ENCODE peak calls at places on chromosomes 3 and 15, in nine cellular contexts. One of them, this sample, is unnamed.

GRCh38 chr3:73542127-73542526 is 82.6 kb downstream of the PDZRN3 start:
- DNase-seq in heart left ventricle: no peak
- DNase-seq in Peyer's patch: peak
- DNase-seq in body of pancreas: peak
- DNase-seq in IMR-90: no peak
- DNase-seq in NB4: no peak
- DNase-seq in adrenal gland: no peak
- DNase-seq in A549: no peak
- DNase-seq in stomach: peak
- DNase-seq in this sample: no peak

GRCh38 chr15:50871832-50872231 is 36.7 kb upstream of the AP4E1 start:
- DNase-seq in Peyer's patch: no peak
- DNase-seq in heart left ventricle: no peak
- DNase-seq in adrenal gland: no peak
- DNase-seq in A549: no peak
- DNase-seq in stomach: no peak
- DNase-seq in IMR-90: no peak
- DNase-seq in NB4: no peak
- DNase-seq in body of pancreas: no peak
- DNase-seq in this sample: no peak

GRCh38 chr3:196246612-196247308 is 30.4 kb downstream of the SLC51A start:
- DNase-seq in A549: no peak
- DNase-seq in stomach: no peak
- DNase-seq in body of pancreas: no peak
- DNase-seq in NB4: peak
- DNase-seq in Peyer's patch: no peak
- DNase-seq in IMR-90: peak
- DNase-seq in heart left ventricle: no peak
- DNase-seq in adrenal gland: no peak
- DNase-seq in this sample: no peak

GRCh38 chr3:32488609-32489008 is 14.0 kb downstream of the CMTM6 start:
- DNase-seq in body of pancreas: no peak
- DNase-seq in IMR-90: no peak
- DNase-seq in Peyer's patch: no peak
- DNase-seq in A549: no peak
- DNase-seq in stomach: no peak
- DNase-seq in adrenal gland: no peak
- DNase-seq in heart left ventricle: no peak
- DNase-seq in NB4: no peak
- DNase-seq in this sample: no peak

GRCh38 chr15:31551323-31551722 is 224.7 kb downstream of the KLF13 start:
- DNase-seq in body of pancreas: no peak
- DNase-seq in heart left ventricle: no peak
- DNase-seq in A549: no peak
- DNase-seq in NB4: no peak
- DNase-seq in adrenal gland: no peak
- DNase-seq in stomach: no peak
- DNase-seq in Peyer's patch: no peak
- DNase-seq in IMR-90: no peak
- DNase-seq in this sample: no peak

GRCh38 chr15:63234479-63234878 is 42.9 kb upstream of the APH1B start:
- DNase-seq in A549: peak
- DNase-seq in IMR-90: peak
- DNase-seq in heart left ventricle: peak
- DNase-seq in NB4: no peak
- DNase-seq in adrenal gland: peak
- DNase-seq in body of pancreas: peak
- DNase-seq in stomach: peak
- DNase-seq in Peyer's patch: peak
- DNase-seq in this sample: peak

GRCh38 chr3:12579919-12580318 is 23.0 kb downstream of the MKRN2 start:
- DNase-seq in IMR-90: peak
- DNase-seq in NB4: no peak
- DNase-seq in adrenal gland: peak
- DNase-seq in stomach: no peak
- DNase-seq in heart left ventricle: no peak
- DNase-seq in body of pancreas: peak
- DNase-seq in Peyer's patch: no peak
- DNase-seq in A549: no peak
- DNase-seq in this sample: no peak

GRCh38 chr3:40780801-40781406 is 256.1 kb downstream of the ZNF621 start:
- DNase-seq in stomach: no peak
- DNase-seq in IMR-90: no peak
- DNase-seq in NB4: no peak
- DNase-seq in Peyer's patch: no peak
- DNase-seq in body of pancreas: peak
- DNase-seq in adrenal gland: no peak
- DNase-seq in heart left ventricle: peak
- DNase-seq in A549: no peak
- DNase-seq in this sample: peak

GRCh38 chr15:77689821-77690220 is 57.1 kb upstream of the LINGO1 start:
- DNase-seq in stomach: no peak
- DNase-seq in A549: no peak
- DNase-seq in IMR-90: no peak
- DNase-seq in adrenal gland: no peak
- DNase-seq in NB4: no peak
- DNase-seq in body of pancreas: no peak
- DNase-seq in heart left ventricle: no peak
- DNase-seq in Peyer's patch: no peak
- DNase-seq in this sample: no peak

GRCh38 chr3:80244390-80244789 is 476.6 kb upstream of the ROBO1 start:
- DNase-seq in IMR-90: peak
- DNase-seq in adrenal gland: peak
- DNase-seq in heart left ventricle: no peak
- DNase-seq in A549: no peak
- DNase-seq in body of pancreas: no peak
- DNase-seq in Peyer's patch: no peak
- DNase-seq in stomach: no peak
- DNase-seq in NB4: no peak
- DNase-seq in this sample: peak

GRCh38 chr3:27758083-27758482 is 36.0 kb upstream of the EOMES start:
- DNase-seq in body of pancreas: no peak
- DNase-seq in A549: peak
- DNase-seq in adrenal gland: peak
- DNase-seq in stomach: no peak
- DNase-seq in IMR-90: peak
- DNase-seq in Peyer's patch: no peak
- DNase-seq in heart left ventricle: no peak
- DNase-seq in NB4: peak
- DNase-seq in this sample: peak

GRCh38 chr3:59609967-59610366 is 560.1 kb upstream of the CFAP20DC start:
- DNase-seq in A549: no peak
- DNase-seq in IMR-90: no peak
- DNase-seq in heart left ventricle: no peak
- DNase-seq in NB4: no peak
- DNase-seq in Peyer's patch: no peak
- DNase-seq in body of pancreas: peak
- DNase-seq in stomach: no peak
- DNase-seq in adrenal gland: peak
- DNase-seq in this sample: peak

GRCh38 chr3:184156522-184156955 is 1.4 kb downstream of the DVL3 start:
- DNase-seq in IMR-90: peak
- DNase-seq in heart left ventricle: peak
- DNase-seq in NB4: peak
- DNase-seq in adrenal gland: peak
- DNase-seq in body of pancreas: peak
- DNase-seq in stomach: no peak
- DNase-seq in Peyer's patch: no peak
- DNase-seq in A549: no peak
- DNase-seq in this sample: no peak

GRCh38 chr3:195697582-195698324 is 23.0 kb upstream of the MUC20 start:
- DNase-seq in body of pancreas: no peak
- DNase-seq in Peyer's patch: peak
- DNase-seq in IMR-90: peak
- DNase-seq in NB4: peak
- DNase-seq in adrenal gland: no peak
- DNase-seq in A549: peak
- DNase-seq in stomach: no peak
- DNase-seq in heart left ventricle: no peak
- DNase-seq in this sample: peak

GRCh38 chr15:42364529-42364928 is 5.2 kb downstream of the CAPN3 start:
- DNase-seq in stomach: no peak
- DNase-seq in A549: no peak
- DNase-seq in adrenal gland: peak
- DNase-seq in NB4: no peak
- DNase-seq in heart left ventricle: no peak
- DNase-seq in IMR-90: no peak
- DNase-seq in Peyer's patch: no peak
- DNase-seq in body of pancreas: peak
- DNase-seq in this sample: peak

GRCh38 chr15:49328941-49329340 is 94.1 kb upstream of the FGF7 start:
- DNase-seq in adrenal gland: no peak
- DNase-seq in body of pancreas: no peak
- DNase-seq in A549: no peak
- DNase-seq in stomach: no peak
- DNase-seq in IMR-90: no peak
- DNase-seq in NB4: no peak
- DNase-seq in Peyer's patch: no peak
- DNase-seq in heart left ventricle: no peak
- DNase-seq in this sample: no peak

GRCh38 chr15:51403072-51403878 is 61.8 kb downstream of the GLDN start:
- DNase-seq in adrenal gland: no peak
- DNase-seq in heart left ventricle: no peak
- DNase-seq in IMR-90: peak
- DNase-seq in A549: peak
- DNase-seq in body of pancreas: no peak
- DNase-seq in NB4: peak
- DNase-seq in stomach: no peak
- DNase-seq in Peyer's patch: no peak
- DNase-seq in this sample: no peak

DNA sequence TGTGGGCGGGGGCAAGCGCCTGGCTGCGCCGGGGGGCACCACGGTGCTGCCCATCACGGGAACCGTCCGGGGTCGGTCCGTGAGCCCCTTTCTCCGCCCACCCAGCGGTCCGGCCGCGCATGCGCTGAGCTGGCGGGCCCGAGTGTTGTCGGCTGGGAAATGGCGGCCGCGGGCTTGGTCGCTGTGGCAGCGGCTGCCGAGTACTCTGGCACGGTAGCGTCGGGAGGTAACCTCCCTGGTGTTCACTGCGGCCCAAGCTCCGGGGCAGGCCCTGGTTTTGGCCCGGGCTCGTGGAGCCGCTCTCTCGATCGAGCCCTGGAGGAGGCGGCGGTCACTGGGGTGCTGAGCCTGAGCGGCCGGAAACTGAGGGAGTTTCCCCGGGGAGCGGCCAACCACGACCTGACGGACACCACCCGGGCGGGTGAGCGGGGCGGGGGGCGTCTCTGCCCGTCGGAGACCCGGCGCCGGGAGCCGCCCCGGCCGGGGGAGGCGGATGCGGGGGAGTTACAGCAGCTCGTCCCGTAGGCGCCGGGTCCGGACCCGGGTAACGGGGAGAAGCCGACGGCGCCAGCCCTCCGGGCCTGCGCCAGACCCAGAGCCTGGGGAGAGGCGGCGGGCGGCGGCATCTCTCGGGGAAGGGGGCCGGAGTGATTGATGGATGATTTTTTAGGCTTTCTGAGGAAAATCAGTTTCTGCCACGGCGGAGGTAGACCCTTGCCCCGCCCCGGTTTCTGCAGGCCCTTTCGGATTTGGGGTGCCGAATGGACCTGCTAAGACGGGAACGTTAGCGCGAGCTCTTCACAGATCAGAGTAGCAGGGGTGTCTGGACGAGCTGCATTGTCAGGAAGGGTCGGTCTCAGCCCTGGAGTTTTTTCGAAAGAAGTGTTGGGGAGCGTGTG is at the start of gene LRCH3:
- DNase-seq in adrenal gland: peak
- DNase-seq in stomach: peak
- DNase-seq in A549: peak
- DNase-seq in Peyer's patch: peak
- DNase-seq in IMR-90: peak
- DNase-seq in body of pancreas: peak
- DNase-seq in NB4: peak
- DNase-seq in heart left ventricle: peak
- DNase-seq in this sample: peak
- TF ChIP-seq POLR2A in adrenal gland: peak
- TF ChIP-seq POLR2A in stomach: no peak
- TF ChIP-seq POLR2A in A549: peak
- TF ChIP-seq POLR2A in Peyer's patch: peak
- TF ChIP-seq POLR2A in IMR-90: peak
- TF ChIP-seq POLR2A in body of pancreas: peak
- TF ChIP-seq POLR2A in NB4: peak
- TF ChIP-seq POLR2A in heart left ventricle: peak
- TF ChIP-seq POLR2A in this sample: peak

DNA sequence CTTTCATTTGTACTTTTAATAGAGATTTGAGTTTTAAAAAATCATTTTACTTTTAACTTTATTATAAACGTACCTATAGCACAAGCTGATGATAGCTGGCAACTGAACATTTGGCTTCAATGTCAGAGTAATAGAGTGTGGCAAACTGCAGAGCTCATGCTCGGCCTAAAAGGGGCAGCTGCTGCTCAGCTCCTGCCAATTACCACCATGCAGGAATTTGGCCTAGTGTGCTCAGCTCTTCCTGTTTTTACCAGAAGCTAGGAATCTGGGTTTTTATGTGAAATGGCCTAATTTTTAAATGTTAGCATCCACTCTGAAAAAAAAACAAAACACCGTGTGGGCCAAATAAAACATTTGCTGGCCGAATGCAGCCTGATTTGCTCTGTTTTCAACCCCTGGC is 1.8 kb downstream of the IFT122 start:
- DNase-seq in IMR-90: peak
- DNase-seq in A549: no peak
- DNase-seq in body of pancreas: peak
- DNase-seq in adrenal gland: no peak
- DNase-seq in Peyer's patch: no peak
- DNase-seq in stomach: no peak
- DNase-seq in heart left ventricle: peak
- DNase-seq in NB4: peak
- DNase-seq in this sample: no peak
- TF ChIP-seq CTCF in IMR-90: peak
- TF ChIP-seq CTCF in A549: no peak
- TF ChIP-seq CTCF in body of pancreas: no peak
- TF ChIP-seq CTCF in adrenal gland: no peak
- TF ChIP-seq CTCF in Peyer's patch: no peak
- TF ChIP-seq CTCF in stomach: no peak
- TF ChIP-seq CTCF in heart left ventricle: peak
- TF ChIP-seq CTCF in NB4: no peak
- TF ChIP-seq CTCF in this sample: no peak

GRCh38 chr15:37134699-37135131 is 34.4 kb upstream of the MEIS2 start:
- DNase-seq in stomach: no peak
- DNase-seq in A549: peak
- DNase-seq in Peyer's patch: no peak
- DNase-seq in heart left ventricle: no peak
- DNase-seq in IMR-90: peak
- DNase-seq in NB4: peak
- DNase-seq in body of pancreas: peak
- DNase-seq in adrenal gland: peak
- DNase-seq in this sample: no peak
- TF ChIP-seq POLR2A in stomach: no peak
- TF ChIP-seq POLR2A in A549: no peak
- TF ChIP-seq POLR2A in Peyer's patch: no peak
- TF ChIP-seq POLR2A in heart left ventricle: no peak
- TF ChIP-seq POLR2A in IMR-90: no peak
- TF ChIP-seq POLR2A in NB4: no peak
- TF ChIP-seq POLR2A in body of pancreas: no peak
- TF ChIP-seq POLR2A in adrenal gland: no peak
- TF ChIP-seq POLR2A in this sample: no peak

DNA sequence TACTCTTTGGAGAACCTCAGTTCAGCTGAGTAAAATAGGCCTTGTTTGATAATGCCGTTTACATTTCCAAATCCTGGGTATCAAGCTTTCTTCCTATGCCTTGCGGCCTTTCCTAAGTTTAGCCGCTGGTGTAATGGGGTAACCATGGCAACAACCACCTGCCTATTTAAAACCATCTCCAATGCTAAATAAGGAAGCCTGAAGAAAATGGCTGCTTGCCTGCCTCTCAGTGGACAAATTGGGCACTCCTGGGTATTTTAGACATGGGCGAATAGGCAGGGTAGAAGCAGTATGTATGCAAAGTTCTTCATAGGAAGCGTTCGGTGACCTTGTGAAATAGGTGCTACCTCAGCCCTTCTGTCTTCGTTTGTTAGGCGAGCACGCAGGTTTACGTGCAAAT is 122.7 kb downstream of the DGKG start:
- DNase-seq in NB4: peak
- DNase-seq in IMR-90: no peak
- DNase-seq in A549: peak
- DNase-seq in adrenal gland: no peak
- DNase-seq in Peyer's patch: no peak
- DNase-seq in heart left ventricle: peak
- DNase-seq in body of pancreas: peak
- DNase-seq in stomach: peak
- DNase-seq in this sample: no peak
- TF ChIP-seq CTCF in NB4: peak
- TF ChIP-seq CTCF in IMR-90: no peak
- TF ChIP-seq CTCF in A549: no peak
- TF ChIP-seq CTCF in adrenal gland: no peak
- TF ChIP-seq CTCF in Peyer's patch: no peak
- TF ChIP-seq CTCF in heart left ventricle: peak
- TF ChIP-seq CTCF in body of pancreas: no peak
- TF ChIP-seq CTCF in stomach: no peak
- TF ChIP-seq CTCF in this sample: no peak